ENCODE peak calls at places on chromosomes 1 and 21, in six cellular contexts. C is lower lobe of right lung, K is HL-60, L is HFFc6, R is transverse colon, H is upper lobe of right lung. D is an unnamed sample.

GRCh38 chr1:61692155-61692783 is 32.7 kb downstream of the TM2D1 start:
- DNase-seq in C (no peak), K (no peak), L (peak), R (peak), H (no peak), D (no peak)

GRCh38 chr21:46599251-46599572 is 5.7 kb downstream of the S100B start:
- DNase-seq in C (no peak), K (no peak), L (peak), R (no peak), H (no peak), D (no peak)

GRCh38 chr21:46385846-46386725 is 62.1 kb downstream of the PCNT start:
- DNase-seq in C (no peak), K (no peak), L (no peak), R (no peak), H (no peak), D (no peak)

GRCh38 chr1:228332797-228333738 is 73.6 kb downstream of the TRIM11 start:
- DNase-seq in C (peak), K (no peak), L (no peak), R (no peak), H (peak), D (no peak)

GRCh38 chr1:53678507-53678906 is 60.5 kb downstream of the GLIS1 start:
- DNase-seq in C (no peak), K (no peak), L (no peak), R (no peak), H (no peak), D (no peak)

GRCh38 chr1:94743866-94744265 is 76.3 kb upstream of the SLC44A3 start:
- DNase-seq in C (no peak), K (no peak), L (no peak), R (peak), H (no peak), D (no peak)

GRCh38 chr1:109661391-109661790 is 5.5 kb downstream of the GSTM4 start:
- DNase-seq in C (no peak), K (no peak), L (no peak), R (no peak), H (no peak), D (no peak)

GRCh38 chr1:119768778-119769177 is at the start of gene HMGCS2:
- DNase-seq in C (no peak), K (no peak), L (no peak), R (peak), H (no peak), D (no peak)

GRCh38 chr1:234631721-234632125 is 21.7 kb upstream of the IRF2BP2 start:
- DNase-seq in C (no peak), K (no peak), L (peak), R (no peak), H (no peak), D (no peak)

GRCh38 chr21:22573834-22574233 is 1575.6 kb downstream of the NCAM2 start:
- DNase-seq in C (no peak), K (no peak), L (no peak), R (no peak), H (no peak), D (no peak)

DNA sequence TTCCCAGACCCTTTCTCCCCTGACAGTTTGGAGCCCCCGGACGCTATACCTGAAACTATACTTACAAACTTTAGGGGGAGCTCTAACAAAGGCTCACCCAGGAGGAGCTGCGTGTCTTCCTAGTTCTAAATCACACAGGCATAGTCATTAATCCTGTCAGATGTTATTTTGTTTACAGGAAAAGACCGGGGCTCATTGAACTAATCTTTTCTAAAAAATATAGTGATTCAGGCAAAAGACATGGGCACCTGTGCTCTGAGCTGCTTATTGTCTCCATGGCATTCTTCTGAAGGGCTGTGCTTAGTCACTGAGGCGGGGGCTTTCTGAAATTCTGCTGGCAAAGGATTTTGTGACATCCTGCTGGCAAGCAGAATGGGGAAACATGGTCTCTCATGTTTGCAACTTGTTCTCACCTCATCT is 1577.0 kb downstream of the NCAM2 start:
- DNase-seq in C (no peak), K (peak), L (no peak), R (no peak), H (no peak), D (peak)
- TF ChIP-seq CTCF in C (peak), K (peak), L (peak), R (no peak), H (peak), D (peak)

GRCh38 chr1:183306317-183307042 is 111.7 kb downstream of the NMNAT2 start:
- DNase-seq in C (no peak), K (no peak), L (no peak), R (no peak), H (no peak), D (no peak)
- TF ChIP-seq CTCF in C (peak), K (no peak), L (peak), R (peak), H (peak), D (peak)

DNA sequence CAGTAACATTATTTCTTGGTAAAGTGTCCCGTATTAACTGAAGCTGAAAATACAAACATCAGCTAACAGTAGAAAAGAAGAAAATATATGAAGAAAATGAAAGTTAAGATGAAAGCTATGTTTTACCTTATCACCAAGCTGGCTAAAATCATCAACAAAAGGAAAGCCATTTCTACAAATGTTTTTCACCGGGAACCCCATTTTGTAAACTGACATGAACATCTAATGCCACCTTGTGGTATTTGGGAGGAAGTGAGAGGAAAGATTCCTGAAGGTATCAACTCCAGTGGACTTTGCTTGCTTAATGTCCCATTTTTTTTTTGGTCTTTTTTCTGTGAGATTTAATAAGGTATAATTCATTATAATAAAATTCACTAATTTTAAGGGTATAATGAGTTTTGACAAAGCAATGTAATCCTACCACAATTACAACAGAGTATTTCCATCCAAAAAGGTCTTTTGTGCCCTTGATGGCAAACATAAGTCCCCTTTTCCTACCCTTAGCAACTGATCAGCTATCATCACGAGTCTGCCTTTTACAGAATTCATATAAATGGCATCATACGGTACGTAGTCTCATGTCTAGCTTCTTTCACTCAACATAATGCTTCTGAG is 7.7 kb downstream of the SDHB start:
- DNase-seq in C (no peak), K (peak), L (peak), R (no peak), H (no peak), D (no peak)
- TF ChIP-seq CTCF in C (peak), K (peak), L (peak), R (peak), H (peak), D (peak)

DNA sequence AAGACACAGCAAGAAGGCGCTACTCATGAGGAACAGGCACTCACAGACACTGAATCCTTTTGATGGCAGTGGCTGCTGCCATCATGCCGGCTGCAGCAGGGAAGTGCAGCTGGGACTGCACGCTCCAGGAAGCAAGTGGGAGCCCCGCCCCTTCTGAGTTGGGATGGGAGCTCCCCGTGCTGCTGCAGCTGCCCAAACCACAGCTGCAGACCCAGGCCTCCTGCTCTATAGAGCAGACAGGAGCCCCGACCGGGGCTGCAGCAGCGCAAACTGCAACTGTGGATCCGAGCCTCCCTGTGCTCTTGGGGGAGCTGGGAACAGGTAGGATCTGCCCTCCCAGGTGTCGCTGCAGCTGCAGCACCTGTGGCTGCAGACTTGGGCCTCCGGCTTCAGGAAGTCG is 65.2 kb upstream of the MARK1 start:
- DNase-seq in C (no peak), K (no peak), L (no peak), R (peak), H (no peak), D (peak)
- TF ChIP-seq CTCF in C (no peak), K (no peak), L (no peak), R (no peak), H (no peak), D (no peak)

GRCh38 chr1:216028630-216029029 is 394.6 kb downstream of the USH2A start:
- DNase-seq in C (no peak), K (no peak), L (no peak), R (no peak), H (no peak), D (no peak)

GRCh38 chr1:216032284-216032683 is 391.0 kb downstream of the USH2A start:
- DNase-seq in C (no peak), K (no peak), L (no peak), R (no peak), H (no peak), D (no peak)

GRCh38 chr1:216032977-216033376 is 390.3 kb downstream of the USH2A start:
- DNase-seq in C (no peak), K (no peak), L (peak), R (no peak), H (no peak), D (no peak)

GRCh38 chr1:216034506-216034905 is 388.7 kb downstream of the USH2A start:
- DNase-seq in C (no peak), K (peak), L (no peak), R (no peak), H (no peak), D (peak)
- TF ChIP-seq CTCF in C (no peak), K (no peak), L (peak), R (no peak), H (no peak), D (peak)

DNA sequence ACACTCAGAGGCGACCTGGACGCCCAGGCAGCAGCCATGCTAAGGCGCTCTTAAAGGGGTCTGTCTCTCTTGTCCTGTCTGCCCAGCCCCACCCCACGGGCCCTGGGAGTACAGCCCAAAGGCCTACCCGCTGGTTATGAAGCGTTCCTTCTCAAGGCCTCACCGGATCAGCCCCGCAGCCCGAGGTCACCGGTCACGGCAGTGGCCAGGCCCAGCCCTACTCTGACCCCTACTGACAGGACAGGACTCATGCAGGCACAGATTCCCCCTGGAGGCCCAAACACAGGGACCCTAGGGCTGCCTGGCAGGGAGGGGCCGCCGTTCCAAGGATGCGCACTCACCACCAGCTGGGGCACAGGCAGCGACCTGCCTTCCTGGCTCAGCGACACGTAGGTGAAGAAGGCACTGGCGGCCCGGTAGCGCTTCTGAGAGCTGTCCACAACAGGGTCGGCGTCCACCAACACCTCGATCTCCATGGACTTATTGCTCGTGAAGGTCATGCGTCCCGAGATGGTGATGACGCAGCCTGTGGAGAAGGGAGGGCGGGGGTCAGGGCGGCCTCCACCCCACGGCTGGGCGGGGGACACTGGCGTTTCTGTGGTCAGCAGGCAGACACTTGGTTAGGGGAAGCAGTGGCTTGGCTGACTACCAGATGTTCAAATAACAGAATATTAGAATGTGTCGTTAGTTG is 20.0 kb upstream of the GPR153 start:
- DNase-seq in C (peak), K (no peak), L (no peak), R (no peak), H (peak), D (peak)
- TF ChIP-seq CTCF in C (peak), K (no peak), L (peak), R (peak), H (peak), D (peak)

DNA sequence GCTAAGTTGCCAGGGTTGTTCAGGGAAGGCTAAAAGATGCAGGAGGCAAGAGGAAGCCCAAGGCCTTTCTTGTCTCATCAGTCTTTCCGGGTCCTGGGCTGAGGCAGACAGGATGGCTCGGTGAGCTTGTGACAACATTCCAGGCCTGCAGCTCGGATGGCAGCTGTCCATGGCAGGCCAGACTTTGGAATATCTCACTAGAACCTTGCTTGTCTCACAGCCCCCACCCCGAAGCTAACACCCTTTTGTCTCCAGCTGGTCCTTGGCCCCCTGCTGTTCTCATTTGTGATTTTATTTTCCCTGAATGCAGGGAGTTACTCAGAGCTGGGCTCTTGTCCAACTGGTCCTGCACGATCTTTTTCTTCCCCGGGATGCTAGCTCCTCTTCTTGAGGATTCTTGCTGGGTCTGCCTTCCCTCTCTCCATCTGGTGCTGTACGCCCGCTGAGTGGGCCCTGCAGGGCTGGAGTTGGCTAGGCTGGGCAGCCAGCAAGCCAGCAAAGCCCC is 477.2 kb upstream of the CAMK1G start:
- DNase-seq in C (no peak), K (no peak), L (peak), R (no peak), H (no peak), D (peak)
- TF ChIP-seq CTCF in C (no peak), K (no peak), L (no peak), R (no peak), H (no peak), D (no peak)

DNA sequence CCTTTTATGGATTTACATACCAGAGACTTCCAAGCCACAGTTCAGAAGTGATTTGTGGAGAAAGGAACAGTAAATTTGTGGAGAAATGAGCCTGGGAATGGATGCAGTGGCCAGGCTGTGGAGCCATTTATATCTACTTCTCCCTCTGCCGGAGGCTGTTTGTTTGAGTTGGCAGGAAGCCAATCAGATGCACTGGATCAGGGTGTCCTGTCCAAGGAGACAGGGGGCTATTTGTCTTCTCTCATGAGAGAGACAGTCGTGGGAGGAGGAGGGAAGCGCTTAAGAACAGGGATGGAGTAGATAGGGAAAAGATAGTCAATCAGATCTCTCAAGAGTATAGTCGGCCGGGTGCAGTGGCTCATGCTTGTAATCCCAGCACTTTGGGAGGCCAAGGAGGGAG is 2.8 kb upstream of the HAPLN2 start:
- DNase-seq in C (no peak), K (no peak), L (peak), R (no peak), H (no peak), D (peak)
- TF ChIP-seq CTCF in C (peak), K (no peak), L (peak), R (no peak), H (no peak), D (no peak)

DNA sequence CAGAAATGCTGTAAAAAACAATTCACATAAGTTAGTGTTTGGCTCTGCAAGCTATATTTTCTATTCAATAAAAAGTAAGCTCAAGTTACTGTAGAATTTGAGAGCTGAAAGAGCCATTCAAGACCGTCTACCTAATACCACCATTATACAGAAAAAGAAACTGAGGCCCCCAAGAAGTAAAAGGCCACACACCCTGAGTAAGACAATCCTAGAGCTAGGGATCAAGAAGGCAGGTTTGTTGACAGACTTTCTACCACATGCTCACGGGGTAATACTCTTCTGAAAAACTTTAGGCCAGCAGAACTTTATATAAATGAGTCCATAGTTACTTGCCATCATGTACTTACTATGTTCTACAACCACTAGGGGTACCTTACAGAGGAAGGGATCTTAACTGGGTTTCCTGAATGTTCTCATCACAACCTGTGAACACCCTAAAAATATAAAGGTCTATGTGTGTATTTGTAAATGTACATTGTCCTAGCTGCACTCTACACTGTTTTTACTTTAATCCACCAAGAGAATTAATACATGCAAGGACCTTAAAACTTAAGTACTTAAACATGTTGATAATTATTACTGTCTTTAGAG is 2.7 kb downstream of the PSMG1 start:
- DNase-seq in C (no peak), K (no peak), L (peak), R (no peak), H (no peak), D (no peak)
- TF ChIP-seq CTCF in C (no peak), K (peak), L (peak), R (peak), H (peak), D (no peak)

GRCh38 chr1:76240321-76240720 is 165.8 kb downstream of the ST6GALNAC3 start:
- DNase-seq in C (no peak), K (no peak), L (peak), R (no peak), H (no peak), D (no peak)

GRCh38 chr1:76239470-76239918 is 164.9 kb downstream of the ST6GALNAC3 start:
- DNase-seq in C (no peak), K (no peak), L (no peak), R (no peak), H (no peak), D (no peak)

GRCh38 chr1:76234061-76234460 is 159.5 kb downstream of the ST6GALNAC3 start:
- DNase-seq in C (no peak), K (no peak), L (no peak), R (no peak), H (no peak), D (no peak)

GRCh38 chr1:76237201-76237600 is 162.7 kb downstream of the ST6GALNAC3 start:
- DNase-seq in C (no peak), K (no peak), L (no peak), R (no peak), H (no peak), D (no peak)

GRCh38 chr1:76238094-76238551 is 163.6 kb downstream of the ST6GALNAC3 start:
- DNase-seq in C (no peak), K (no peak), L (peak), R (no peak), H (no peak), D (no peak)
- TF ChIP-seq CTCF in C (no peak), K (no peak), L (no peak), R (no peak), H (no peak), D (no peak)

D was measured in nephron progenitor cell.